ENCODE peak calls at places on chromosomes 1 and 21, in seven cellular contexts. H, E, T, U, K, X and P are unnamed samples.
A peak's percentile ranks its signal among the peaks of the same experiment; 100 is the strongest.

GRCh38 chr1:183365676-183366075 is 52.5 kb downstream of the NMNAT2 start:
- DNase-seq in K (no peak), X (no peak), H (no peak), E (no peak), T (no peak), U (no peak), P (no peak)

GRCh38 chr21:28224191-28224755 is 768.4 kb downstream of the LTN1 start:
- DNase-seq in U (no peak), X (no peak), K (no peak), H (no peak), T (no peak), E (no peak), P (no peak)

GRCh38 chr1:151165281-151165737 is 393 bp downstream of the LYSMD1 start:
- DNase-seq in K (peak; percentile 43), X (peak; percentile 32), H (peak; percentile 44), U (no peak), T (peak; percentile 84), E (no peak), P (peak; percentile 80)

GRCh38 chr1:27804791-27805190 is 25.8 kb upstream of the PPP1R8 start:
- DNase-seq in E (no peak), U (no peak), H (no peak), X (no peak), K (no peak), T (no peak), P (no peak)

GRCh38 chr1:10471411-10472219 is 714 bp downstream of the DFFA start:
- DNase-seq in X (no peak), E (peak; percentile 12), T (no peak), H (peak; percentile 31), U (no peak), K (peak; percentile 32), P (no peak)

GRCh38 chr1:35660581-35661473 is 19.5 kb upstream of the PSMB2 start:
- DNase-seq in K (peak; percentile 40), H (peak; percentile 57), T (no peak), E (no peak), X (peak; percentile 53), U (no peak), P (peak; percentile 87)

GRCh38 chr1:213014642-213015041 is 1.0 kb downstream of the ANGEL2 start:
- DNase-seq in K (peak; percentile 27), E (no peak), X (peak; percentile 52), U (no peak), H (peak; percentile 26), T (no peak), P (no peak)

GRCh38 chr1:226638001-226638601 is 89.5 kb downstream of the STUM start:
- DNase-seq in E (no peak), H (no peak), T (peak; percentile 70), K (no peak), X (no peak), U (no peak), P (no peak)

GRCh38 chr1:92934395-92935378 is 26.6 kb downstream of the DIPK1A start:
- DNase-seq in H (no peak), T (peak; percentile 84), E (peak; percentile 65), X (peak; percentile 49), K (peak; percentile 45), U (no peak), P (peak; percentile 22)

GRCh38 chr1:85088408-85088784 is 40.1 kb upstream of the MCOLN3 start:
- DNase-seq in X (no peak), H (no peak), U (no peak), T (no peak), E (no peak), K (no peak), P (no peak)

GRCh38 chr1:202710070-202711025 is at the start of gene SYT2:
- DNase-seq in X (no peak), E (peak; percentile 32), K (no peak), H (no peak), U (no peak), T (peak; percentile 82), P (peak; percentile 81)